ENCODE peak calls at places on chromosomes 3 and 15, in ten cellular contexts. G, S, I, B, M, Q, L, A, D and H are unnamed samples.
A peak's percentile ranks its signal among the peaks of the same experiment; 100 is the strongest.

GRCh38 chr15:36808401-36809160 is 229.2 kb downstream of the CDIN1 start:
- DNase-seq in G (no peak), S (no peak), I (no peak), B (no peak), M (peak; percentile 85), Q (peak; percentile 13), L (no peak), A (peak; percentile 26), D (no peak), H (no peak)

GRCh38 chr3:154095832-154096421 is 25.3 kb upstream of the ARHGEF26 start:
- DNase-seq in G (no peak), S (no peak), I (no peak), B (no peak), M (no peak), Q (peak; percentile 42), L (no peak), A (no peak), D (no peak), H (no peak)

GRCh38 chr15:91855684-91856553 is 2.4 kb downstream of the SLCO3A1 start:
- DNase-seq in G (no peak), S (no peak), I (peak; percentile 19), B (no peak), M (no peak), Q (peak; percentile 64), L (peak; percentile 73), A (peak; percentile 14), D (no peak), H (no peak)

GRCh38 chr3:105585-105984 is 91.0 kb upstream of the CHL1 start:
- DNase-seq in G (no peak), S (no peak), I (no peak), B (no peak), M (no peak), Q (no peak), L (no peak), A (no peak), D (no peak), H (no peak)

GRCh38 chr15:92619380-92620101 is 36.0 kb downstream of the FAM174B start:
- DNase-seq in G (no peak), S (no peak), I (no peak), B (no peak), M (no peak), Q (no peak), L (peak; percentile 19), A (no peak), D (peak; percentile 69), H (no peak)

GRCh38 chr3:38354588-38355344 is 8.2 kb downstream of the XYLB start:
- DNase-seq in G (no peak), S (peak; percentile 6), I (no peak), B (no peak), M (peak; percentile 38), Q (no peak), L (peak; percentile 53), A (no peak), D (no peak), H (no peak)

GRCh38 chr15:79065744-79066376 is 24.7 kb downstream of the RASGRF1 start:
- DNase-seq in G (no peak), S (no peak), I (no peak), B (no peak), M (no peak), Q (no peak), L (no peak), A (no peak), D (no peak), H (no peak)

GRCh38 chr3:24956613-24957012 is 462.0 kb upstream of the THRB start:
- DNase-seq in G (no peak), S (no peak), I (no peak), B (no peak), M (no peak), Q (no peak), L (no peak), A (no peak), D (no peak), H (no peak)

GRCh38 chr3:127170794-127171193 is 22.1 kb upstream of the PRR23E start:
- DNase-seq in G (no peak), S (no peak), I (peak; percentile 12), B (no peak), M (no peak), Q (peak; percentile 4), L (no peak), A (no peak), D (peak; percentile 19), H (peak; percentile 34)

GRCh38 chr3:140493271-140493670 is 184.6 kb upstream of the TRIM42 start:
- DNase-seq in G (no peak), S (no peak), I (no peak), B (no peak), M (no peak), Q (no peak), L (no peak), A (no peak), D (no peak), H (no peak)

DNA sequence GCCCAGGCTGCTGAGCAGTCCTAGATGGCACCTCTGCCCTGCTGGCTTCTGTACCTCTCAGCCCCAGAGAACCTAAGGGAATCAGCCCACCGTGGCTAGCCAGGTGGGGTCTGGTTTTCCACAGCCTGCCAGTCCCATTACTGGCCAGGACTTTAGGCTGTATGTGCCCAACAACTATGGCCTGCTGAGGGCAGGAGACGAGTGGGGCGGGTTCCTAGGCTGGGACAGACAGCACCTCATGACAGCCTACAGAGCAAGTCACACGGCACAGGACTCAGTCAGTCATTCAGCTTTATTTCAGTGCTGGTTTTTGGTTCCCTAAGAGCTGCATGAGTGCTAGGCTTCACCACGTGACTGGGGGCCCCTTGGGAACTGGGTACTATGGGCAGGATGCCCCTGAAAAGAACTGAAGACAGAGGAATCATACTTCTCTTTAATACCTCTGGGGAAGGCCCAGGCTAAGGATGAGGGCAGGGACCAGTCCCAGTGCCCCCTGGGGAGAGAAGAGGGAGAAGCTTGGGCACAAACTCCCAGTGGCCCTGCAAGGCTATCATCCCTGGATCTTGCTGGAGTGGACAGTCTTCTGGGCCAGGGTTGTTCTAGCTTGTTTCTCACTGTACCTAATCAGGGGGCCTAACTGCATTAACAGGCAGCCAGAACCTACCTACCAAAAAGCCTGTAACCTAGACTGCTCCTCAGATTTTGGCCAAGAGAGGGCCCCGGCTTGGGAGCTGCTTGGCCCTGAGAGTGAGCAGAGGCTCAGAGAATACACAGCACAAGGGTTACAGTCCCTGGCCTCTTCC is 14.8 kb downstream of the CLK3 start:
- DNase-seq in G (no peak), S (peak; percentile 90), I (no peak), B (no peak), M (no peak), Q (no peak), L (no peak), A (no peak), D (no peak), H (no peak)
- TF ChIP-seq POLR2A in G (no peak), S (no peak), I (no peak), B (no peak), M (no peak), Q (no peak), L (no peak), A (no peak), D (no peak), H (no peak)

GRCh38 chr15:34101366-34102174 is at the start of the genes EMC7 and PGBD4:
- DNase-seq in G (peak; percentile 99), S (peak; percentile 99), I (peak; percentile 98), B (peak; percentile 71), M (peak; percentile 99), Q (peak; percentile 100), L (peak; percentile 99), A (peak; percentile 99), D (peak; percentile 99), H (peak; percentile 81)
- TF ChIP-seq POLR2A in G (peak; percentile 77), S (peak; percentile 19), I (peak; percentile 68), B (peak; percentile 97), M (peak; percentile 90), Q (peak; percentile 86), L (peak; percentile 91), A (peak; percentile 70), D (peak; percentile 46), H (peak; percentile 77)

DNA sequence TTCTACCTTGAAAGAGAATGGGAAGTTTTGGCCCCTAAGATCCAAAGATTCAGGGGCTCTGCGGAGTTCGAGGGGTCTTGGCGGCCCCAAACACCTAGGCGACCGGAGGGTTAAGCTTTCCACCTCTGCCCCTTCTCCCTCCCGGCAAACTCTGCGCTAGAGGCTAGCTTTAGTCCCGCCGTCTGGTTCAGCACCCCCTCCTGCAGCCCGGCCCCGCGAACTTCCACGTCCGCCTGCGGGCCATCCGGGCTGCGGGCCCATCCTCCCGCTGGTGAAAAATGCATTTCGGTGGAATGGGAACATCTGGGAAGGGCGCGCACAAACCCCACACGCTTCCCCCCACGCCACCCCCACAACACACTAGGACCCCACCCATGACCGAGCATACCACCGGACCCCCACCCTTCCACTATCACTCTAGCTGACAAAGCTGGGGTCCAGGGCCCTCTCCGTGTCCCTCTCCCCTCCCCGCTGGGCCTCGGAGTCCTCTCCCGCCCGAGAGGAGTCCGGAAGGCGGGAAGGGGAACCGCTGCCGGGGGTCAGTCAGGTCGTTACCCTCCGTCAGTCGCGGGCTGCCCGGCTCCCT is 1.0 kb downstream of the SHOX2 start:
- DNase-seq in G (peak; percentile 17), S (peak; percentile 77), I (no peak), B (no peak), M (no peak), Q (peak; percentile 19), L (no peak), A (no peak), D (no peak), H (peak; percentile 62)
- TF ChIP-seq POLR2A in G (no peak), S (no peak), I (no peak), B (no peak), M (no peak), Q (no peak), L (no peak), A (no peak), D (no peak), H (no peak)

GRCh38 chr3:129581623-129582022 is 24.9 kb downstream of the PLXND1 start:
- DNase-seq in G (no peak), S (no peak), I (no peak), B (no peak), M (no peak), Q (no peak), L (no peak), A (no peak), D (no peak), H (no peak)

GRCh38 chr3:129582799-129583198 is 23.7 kb downstream of the PLXND1 start:
- DNase-seq in G (no peak), S (no peak), I (no peak), B (no peak), M (no peak), Q (no peak), L (no peak), A (no peak), D (no peak), H (no peak)

GRCh38 chr3:129584631-129585030 is 21.8 kb downstream of the PLXND1 start:
- DNase-seq in G (no peak), S (no peak), I (no peak), B (no peak), M (no peak), Q (no peak), L (no peak), A (no peak), D (no peak), H (no peak)

GRCh38 chr3:129585949-129586657 is 20.4 kb downstream of the PLXND1 start:
- DNase-seq in G (no peak), S (no peak), I (no peak), B (no peak), M (no peak), Q (no peak), L (no peak), A (no peak), D (no peak), H (no peak)

GRCh38 chr3:129583289-129583688 is 23.2 kb downstream of the PLXND1 start:
- DNase-seq in G (no peak), S (no peak), I (no peak), B (no peak), M (no peak), Q (no peak), L (no peak), A (no peak), D (no peak), H (no peak)
- TF ChIP-seq POLR2A in G (no peak), S (no peak), I (no peak), B (no peak), M (no peak), Q (no peak), L (no peak), A (no peak), D (no peak), H (no peak)

GRCh38 chr3:16343101-16343500 is 78.1 kb downstream of the OXNAD1 start:
- DNase-seq in G (no peak), S (no peak), I (no peak), B (no peak), M (no peak), Q (no peak), L (no peak), A (no peak), D (no peak), H (no peak)
- TF ChIP-seq POLR2A in G (no peak), S (no peak), I (no peak), B (no peak), M (no peak), Q (no peak), L (no peak), A (no peak), D (no peak), H (no peak)